ENCODE peak calls at places on chromosome 20, in four cellular contexts. C, Y, W and K are unnamed samples.

GRCh38 chr20:61567204-61567603 is 315.1 kb downstream of the CDH4 start:
- DNase-seq in C (no peak), Y (no peak), W (no peak), K (no peak)

GRCh38 chr20:62523473-62524203 is 47.8 kb upstream of the GATA5 start:
- DNase-seq in W (no peak), Y (no peak), C (no peak), K (no peak)

GRCh38 chr20:9114709-9115108 is 45.8 kb downstream of the PLCB4 start:
- DNase-seq in W (no peak), C (no peak), Y (no peak), K (no peak)

GRCh38 chr20:5041433-5041832 is 40.1 kb upstream of the SLC23A2 start:
- DNase-seq in W (no peak), Y (peak), C (no peak), K (no peak)

GRCh38 chr20:46113071-46113470 is 5.0 kb upstream of the CD40 start:
- DNase-seq in C (no peak), Y (no peak), W (no peak), K (no peak)

GRCh38 chr20:38143646-38144554 is 21.2 kb downstream of the TGM2 start:
- DNase-seq in Y (peak), C (peak), W (peak), K (peak)

GRCh38 chr20:5789827-5790226 is 39.6 kb downstream of the SHLD1 start:
- DNase-seq in Y (no peak), W (no peak), C (no peak), K (no peak)

GRCh38 chr20:53842301-53843099 is 227.9 kb downstream of the BCAS1 start:
- DNase-seq in Y (no peak), C (no peak), W (no peak), K (no peak)

GRCh38 chr20:25532015-25532751 is 53.1 kb downstream of the NINL start:
- DNase-seq in Y (no peak), W (no peak), C (no peak), K (no peak)

GRCh38 chr20:815914-816606 is 17.5 kb upstream of the FAM110A start:
- DNase-seq in Y (peak), C (no peak), W (peak), K (peak)

GRCh38 chr20:63968928-63969760 is 586 bp downstream of the ZNF512B start:
- DNase-seq in Y (no peak), C (no peak), W (no peak), K (peak)

GRCh38 chr20:57514273-57514751 is 10.6 kb downstream of the CTCFL start:
- DNase-seq in W (peak), C (no peak), Y (peak), K (peak)

GRCh38 chr20:45985573-45985972 is 13.6 kb upstream of the ZNF335 start:
- DNase-seq in Y (no peak), W (no peak), C (no peak), K (no peak)

GRCh38 chr20:371755-372542 is 8.6 kb upstream of the TRIB3 start:
- DNase-seq in Y (peak), C (no peak), W (no peak), K (peak)

GRCh38 chr20:37511605-37512275 is 9.3 kb upstream of the NNAT start:
- DNase-seq in W (peak), Y (peak), C (no peak), K (no peak)

GRCh38 chr20:60345106-60345505 is 386.9 kb downstream of the CDH26 start:
- DNase-seq in W (no peak), Y (no peak), C (no peak), K (no peak)

GRCh38 chr20:62543470-62544302 is 67.9 kb upstream of the GATA5 start:
- DNase-seq in Y (no peak), W (no peak), C (no peak), K (peak)

GRCh38 chr20:60327971-60328660 is 369.9 kb downstream of the CDH26 start:
- DNase-seq in Y (no peak), C (no peak), W (no peak), K (no peak)

GRCh38 chr20:53855733-53856132 is 214.7 kb downstream of the BCAS1 start:
- DNase-seq in Y (no peak), C (no peak), W (no peak), K (no peak)

GRCh38 chr20:944774-945410 is 28.8 kb upstream of the ANGPT4 start:
- DNase-seq in W (no peak), C (no peak), Y (no peak), K (no peak)

GRCh38 chr20:57416296-57417022 is 25.3 kb downstream of the RBM38 start:
- DNase-seq in C (no peak), W (no peak), Y (no peak), K (no peak)

GRCh38 chr20:54255157-54255556 is 47.3 kb downstream of the PFDN4 start:
- DNase-seq in C (no peak), Y (peak), W (no peak), K (no peak)

GRCh38 chr20:47992021-47992467 is 206.8 kb upstream of the SULF2 start:
- DNase-seq in W (no peak), Y (no peak), C (no peak), K (no peak)

GRCh38 chr20:10312111-10312510 is 93.5 kb downstream of the SNAP25 start:
- DNase-seq in Y (peak), C (no peak), W (no peak), K (no peak)

GRCh38 chr20:5131502-5131901 is 4.7 kb downstream of the CDS2 start:
- DNase-seq in W (no peak), Y (no peak), C (no peak), K (no peak)

GRCh38 chr20:48052492-48052870 is 267.2 kb upstream of the SULF2 start:
- DNase-seq in Y (peak), W (peak), C (no peak), K (no peak)

GRCh38 chr20:4261333-4262284 is 246.3 kb upstream of the RNF24 start:
- DNase-seq in Y (peak), C (no peak), W (peak), K (no peak)

GRCh38 chr20:20463933-20464374 is 96.0 kb downstream of the INSM1 start:
- DNase-seq in C (no peak), Y (peak), W (no peak), K (no peak)

GRCh38 chr20:58511364-58511763 is 3.8 kb downstream of the APCDD1L start:
- DNase-seq in W (peak), Y (peak), C (no peak), K (no peak)

GRCh38 chr20:12166053-12166717 is 248.5 kb downstream of the BTBD3 start:
- DNase-seq in Y (peak), C (no peak), W (no peak), K (peak)

GRCh38 chr20:22795897-22796296 is 211.5 kb upstream of the FOXA2 start:
- DNase-seq in Y (peak), C (peak), W (peak), K (peak)

GRCh38 chr20:34445177-34446065 is 70.8 kb upstream of the DYNLRB1 start:
- DNase-seq in Y (no peak), W (no peak), C (no peak), K (no peak)

GRCh38 chr20:8375898-8376297 is 243.8 kb downstream of the PLCB1 start:
- DNase-seq in C (no peak), W (no peak), Y (peak), K (no peak)

GRCh38 chr20:12130781-12131180 is 213.1 kb downstream of the BTBD3 start:
- DNase-seq in W (no peak), Y (peak), C (no peak), K (no peak)

GRCh38 chr20:19021406-19022117 is 190.9 kb upstream of the SLC24A3 start:
- DNase-seq in C (no peak), W (no peak), Y (no peak), K (no peak)

GRCh38 chr20:38804682-38805501 is 605 bp upstream of the PPP1R16B start:
- DNase-seq in C (no peak), Y (no peak), W (no peak), K (no peak)

GRCh38 chr20:63116412-63117106 is 99.4 kb downstream of the YTHDF1 start:
- DNase-seq in Y (peak), W (no peak), C (no peak), K (no peak)

GRCh38 chr20:44068311-44068710 is 118.7 kb downstream of the JPH2 start:
- DNase-seq in W (no peak), C (no peak), Y (no peak), K (no peak)
- H3K4me3 ChIP-seq in W (no peak), C (no peak), Y (no peak), K (no peak)

GRCh38 chr20:17558154-17558940 is 11.5 kb upstream of the DSTN start:
- DNase-seq in W (peak), C (peak), Y (peak), K (peak)

GRCh38 chr20:17560344-17561074 is 9.4 kb upstream of the DSTN start:
- DNase-seq in Y (no peak), C (no peak), W (no peak), K (no peak)

GRCh38 chr20:17559338-17559737 is 10.5 kb upstream of the DSTN start:
- DNase-seq in Y (peak), W (no peak), C (no peak), K (no peak)

GRCh38 chr20:17557675-17558006 is 12.2 kb upstream of the DSTN start:
- DNase-seq in C (no peak), W (peak), Y (peak), K (peak)

DNA sequence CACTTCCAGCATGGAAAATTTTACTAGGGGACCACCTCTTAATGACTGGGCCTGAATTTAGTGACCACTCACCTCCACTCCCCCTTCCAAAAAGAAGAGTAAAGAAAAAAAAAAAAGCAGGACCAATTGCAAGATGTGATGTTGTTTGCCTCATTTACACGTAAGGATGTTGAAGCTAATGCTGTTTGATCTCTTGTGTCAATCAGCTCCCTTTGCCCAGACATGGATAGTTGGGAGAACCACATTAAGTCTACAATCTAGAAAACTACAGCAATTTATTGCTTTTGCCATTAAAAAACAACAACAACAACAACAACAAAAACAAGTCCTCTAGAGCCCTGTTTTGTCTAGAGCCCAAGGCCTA is 11.0 kb upstream of the DSTN start:
- DNase-seq in C (no peak), Y (no peak), W (no peak), K (no peak)
- H3K27ac ChIP-seq in C (peak), Y (peak), W (peak), K (peak)

GRCh38 chr20:50286174-50286511 is 95.5 kb downstream of the CEBPB start:
- DNase-seq in W (no peak), Y (no peak), C (no peak), K (no peak)
- H3K4me3 ChIP-seq in W (no peak), Y (no peak), C (peak), K (peak)

DNA sequence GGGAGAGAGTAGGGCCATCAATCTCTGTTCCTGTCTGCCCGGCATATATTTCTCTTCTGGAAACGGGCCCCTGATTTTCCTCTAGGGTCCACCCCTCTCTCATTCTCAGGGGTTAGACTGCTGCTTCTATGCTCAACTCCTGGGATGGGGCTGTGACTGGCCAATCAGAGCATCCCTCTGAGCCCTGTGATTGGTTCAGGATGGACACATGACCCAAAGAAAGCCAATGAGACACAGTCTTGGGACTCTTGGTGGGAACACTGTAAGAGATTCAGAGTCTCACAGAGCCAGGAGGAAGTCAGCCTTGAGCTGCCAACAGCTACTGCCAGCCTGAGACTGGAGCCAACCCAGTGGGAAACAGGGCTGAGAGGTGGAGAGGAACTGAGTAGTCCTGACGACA is 31.1 kb upstream of the KCNB1 start:
- DNase-seq in C (no peak), Y (no peak), W (no peak), K (no peak)
- H3K27ac ChIP-seq in C (peak), Y (no peak), W (no peak), K (peak)

DNA sequence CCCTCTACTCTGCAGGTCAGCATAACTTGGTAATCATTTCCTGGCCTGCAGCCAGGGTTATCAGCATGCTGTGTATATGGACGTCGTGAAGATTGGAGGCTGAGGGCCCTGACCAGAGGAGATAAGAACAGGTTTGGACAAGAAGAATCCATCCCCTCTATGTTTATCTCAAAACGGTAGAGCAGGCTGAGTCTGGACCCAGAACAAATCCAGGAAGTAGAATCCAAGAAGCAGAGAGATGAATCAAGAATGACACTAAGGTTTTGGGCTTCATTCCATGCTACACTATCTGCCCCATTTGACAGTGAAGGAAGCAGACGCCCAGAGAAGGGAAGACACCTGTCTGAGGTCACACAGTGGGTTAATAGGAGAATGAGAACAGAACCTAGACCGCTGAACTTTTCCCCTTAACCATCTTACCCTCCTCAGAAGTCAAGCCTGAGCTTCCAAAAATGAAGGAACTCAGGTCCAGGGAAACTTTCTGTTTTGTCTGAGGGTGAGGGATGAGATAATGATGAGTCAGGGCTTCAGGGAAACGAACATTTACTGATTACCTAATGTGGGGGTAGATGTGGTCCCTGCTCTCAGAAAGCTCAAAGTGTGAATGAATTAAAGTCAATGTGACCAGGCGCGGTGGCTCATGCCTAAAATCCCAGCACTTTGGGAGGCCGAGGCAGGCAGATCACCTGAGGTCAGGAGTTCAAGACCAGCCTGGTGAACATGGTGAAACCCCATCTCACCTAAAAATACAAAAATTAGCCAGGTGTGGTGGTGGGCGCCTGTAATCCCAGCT is 9.4 kb upstream of the COMMD7 start:
- DNase-seq in Y (peak), W (peak), C (no peak), K (no peak)
- H3K4me3 ChIP-seq in Y (no peak), W (no peak), C (no peak), K (no peak)